ENCODE peak calls at places on chromosomes 4 and X, in ten cellular contexts. W is left colon; U is activated CD4-positive, alpha-beta T cell treated with anti-CD3 and anti-CD28 coated beads, Interleukin-2, amount 50 U/mL, for 1 hour; P is uterus; N is hippocampal formation; L is AG20443; R is GM20000; G is T-cell; M is stimulated activated CD4-positive, alpha-beta T cell treated with anti-CD3 and anti-CD28 coated beads, Interleukin-15, amount 100 ng/mL, for 1 hour; H is neural progenitor cell. I is an unnamed sample.

GRCh38 chr4:5654791-5655190 is 53.6 kb downstream of the EVC2 start:
- DNase-seq in W (no peak), U (no peak), P (no peak), N (peak; percentile 12), L (no peak), R (no peak), G (no peak), M (no peak), H (no peak), I (no peak)

GRCh38 chr4:13484749-13485345 is 707 bp upstream of the RAB28 start:
- DNase-seq in W (no peak), U (no peak), P (no peak), N (peak; percentile 41), L (no peak), R (no peak), G (peak; percentile 25), M (no peak), H (peak; percentile 25), I (no peak)

GRCh38 chr4:5988086-5988845 is 30.0 kb downstream of the C4orf50 start:
- DNase-seq in W (no peak), U (no peak), P (no peak), N (no peak), L (no peak), R (no peak), G (no peak), M (no peak), H (no peak), I (no peak)

GRCh38 chr4:124711469-124712416 is 789 bp downstream of the ANKRD50 start:
- DNase-seq in W (peak; percentile 77), U (peak; percentile 2), P (peak; percentile 38), N (peak; percentile 83), L (peak; percentile 59), R (peak; percentile 49), G (no peak), M (no peak), H (peak; percentile 82), I (no peak)

GRCh38 chr4:94406668-94407437 is 44.9 kb upstream of the PDLIM5 start:
- DNase-seq in W (peak; percentile 79), U (peak; percentile 46), P (peak; percentile 89), N (peak; percentile 87), L (peak; percentile 50), R (peak; percentile 39), G (peak; percentile 43), M (peak; percentile 9), H (peak; percentile 84), I (peak; percentile 25)

GRCh38 chrX:139823806-139824205 is 109.0 kb downstream of the ATP11C start:
- DNase-seq in W (no peak), U (no peak), P (no peak), N (no peak), L (no peak), R (no peak), G (no peak), M (no peak), H (no peak), I (no peak)

GRCh38 chr4:152454398-152455011 is 81.4 kb downstream of the FBXW7 start:
- DNase-seq in W (no peak), U (no peak), P (no peak), N (peak; percentile 29), L (peak; percentile 50), R (peak; percentile 17), G (no peak), M (no peak), H (no peak), I (no peak)

GRCh38 chrX:98380556-98380955 is 1496.8 kb downstream of the RPA4 start:
- DNase-seq in W (no peak), U (no peak), P (no peak), N (no peak), L (no peak), R (no peak), G (no peak), M (no peak), H (peak; percentile 52), I (no peak)

GRCh38 chrX:46257451-46257879 is 287.8 kb downstream of the ZNF674 start:
- DNase-seq in W (no peak), U (no peak), P (no peak), N (no peak), L (no peak), R (no peak), G (no peak), M (no peak), H (no peak), I (no peak)

GRCh38 chr4:10180927-10181744 is 64.5 kb upstream of the WDR1 start:
- DNase-seq in W (no peak), U (no peak), P (no peak), N (no peak), L (peak; percentile 62), R (peak; percentile 61), G (no peak), M (no peak), H (no peak), I (no peak)

GRCh38 chrX:119552508-119552907 is 12.7 kb downstream of the STEEP1 start:
- DNase-seq in W (no peak), U (no peak), P (no peak), N (no peak), L (no peak), R (no peak), G (no peak), M (no peak), H (no peak), I (no peak)

I was measured in GM12878.